ENCODE peak calls at places on chromosomes 6 and 20, in four cellular contexts. One of them, this sample, is unnamed.

GRCh38 chr6:167828325-167828956 is 1.7 kb downstream of the AFDN start:
- DNase-seq in astrocyte of the spinal cord: no peak
- DNase-seq in keratinocyte: no peak
- DNase-seq in GM20000: no peak
- DNase-seq in this sample: no peak

GRCh38 chr20:6924681-6925080 is 157.2 kb downstream of the BMP2 start:
- DNase-seq in GM20000: no peak
- DNase-seq in astrocyte of the spinal cord: no peak
- DNase-seq in keratinocyte: no peak
- DNase-seq in this sample: no peak

GRCh38 chr20:52972965-52973819 is 1.0 kb downstream of the TSHZ2 start:
- DNase-seq in keratinocyte: no peak
- DNase-seq in GM20000: no peak
- DNase-seq in astrocyte of the spinal cord: no peak
- DNase-seq in this sample: no peak

GRCh38 chr6:97294451-97294850 is 11.4 kb upstream of the MMS22L start:
- DNase-seq in astrocyte of the spinal cord: peak; percentile 29
- DNase-seq in keratinocyte: no peak
- DNase-seq in GM20000: no peak
- DNase-seq in this sample: no peak

GRCh38 chr20:496126-496696 is 33.9 kb upstream of the TBC1D20 start:
- DNase-seq in astrocyte of the spinal cord: no peak
- DNase-seq in keratinocyte: no peak
- DNase-seq in GM20000: no peak
- DNase-seq in this sample: no peak

GRCh38 chr20:49460916-49461315 is 21.6 kb downstream of the KCNB1 start:
- DNase-seq in astrocyte of the spinal cord: peak; percentile 3
- DNase-seq in keratinocyte: no peak
- DNase-seq in GM20000: no peak
- DNase-seq in this sample: no peak

GRCh38 chr6:106098383-106099234 is 12.5 kb downstream of the PRDM1 start:
- DNase-seq in GM20000: peak; percentile 52
- DNase-seq in astrocyte of the spinal cord: peak; percentile 73
- DNase-seq in keratinocyte: peak; percentile 66
- DNase-seq in this sample: peak; percentile 86

GRCh38 chr6:145562771-145563615 is 172.3 kb downstream of the EPM2A start:
- DNase-seq in GM20000: no peak
- DNase-seq in astrocyte of the spinal cord: no peak
- DNase-seq in keratinocyte: no peak
- DNase-seq in this sample: no peak

GRCh38 chr6:153131037-153131981 is at the start of gene RGS17:
- DNase-seq in astrocyte of the spinal cord: peak; percentile 80
- DNase-seq in GM20000: peak; percentile 90
- DNase-seq in keratinocyte: no peak
- DNase-seq in this sample: peak; percentile 16

GRCh38 chr6:18342223-18342622 is 44.9 kb upstream of the RNF144B start:
- DNase-seq in GM20000: no peak
- DNase-seq in keratinocyte: peak; percentile 85
- DNase-seq in astrocyte of the spinal cord: no peak
- DNase-seq in this sample: no peak

GRCh38 chr20:2521369-2522305 is 12.9 kb upstream of the ZNF343 start:
- DNase-seq in GM20000: peak; percentile 57
- DNase-seq in keratinocyte: no peak
- DNase-seq in astrocyte of the spinal cord: peak; percentile 49
- DNase-seq in this sample: peak; percentile 41

GRCh38 chr6:39059496-39060310 is 11.1 kb downstream of the GLP1R start:
- DNase-seq in astrocyte of the spinal cord: no peak
- DNase-seq in keratinocyte: no peak
- DNase-seq in GM20000: no peak
- DNase-seq in this sample: no peak

GRCh38 chr20:31675828-31676533 is 38.3 kb downstream of the COX4I2 start:
- DNase-seq in keratinocyte: no peak
- DNase-seq in GM20000: peak; percentile 47
- DNase-seq in astrocyte of the spinal cord: no peak
- DNase-seq in this sample: no peak

GRCh38 chr20:10643560-10643873 is 30.3 kb downstream of the JAG1 start:
- DNase-seq in GM20000: no peak
- DNase-seq in astrocyte of the spinal cord: no peak
- DNase-seq in keratinocyte: no peak
- DNase-seq in this sample: no peak

GRCh38 chr20:43798591-43799149 is 71.9 kb upstream of the GTSF1L start:
- DNase-seq in keratinocyte: no peak
- DNase-seq in GM20000: no peak
- DNase-seq in astrocyte of the spinal cord: no peak
- DNase-seq in this sample: no peak

GRCh38 chr20:46342451-46343357 is 34.4 kb upstream of the CDH22 start:
- DNase-seq in astrocyte of the spinal cord: no peak
- DNase-seq in keratinocyte: no peak
- DNase-seq in GM20000: no peak
- DNase-seq in this sample: no peak

GRCh38 chr6:36615018-36615761 is 21.0 kb downstream of the SRSF3 start:
- DNase-seq in keratinocyte: no peak
- DNase-seq in GM20000: peak; percentile 41
- DNase-seq in astrocyte of the spinal cord: peak; percentile 64
- DNase-seq in this sample: no peak

GRCh38 chr6:30446259-30446658 is 43.0 kb upstream of the HLA-E start:
- DNase-seq in astrocyte of the spinal cord: no peak
- DNase-seq in keratinocyte: no peak
- DNase-seq in GM20000: no peak
- DNase-seq in this sample: no peak

GRCh38 chr6:30444451-30444742 is 44.9 kb upstream of the HLA-E start:
- DNase-seq in keratinocyte: no peak
- DNase-seq in astrocyte of the spinal cord: no peak
- DNase-seq in GM20000: no peak
- DNase-seq in this sample: no peak

GRCh38 chr6:30450548-30450907 is 38.8 kb upstream of the HLA-E start:
- DNase-seq in keratinocyte: no peak
- DNase-seq in GM20000: no peak
- DNase-seq in astrocyte of the spinal cord: no peak
- DNase-seq in this sample: no peak

GRCh38 chr6:30443657-30444450 is 45.5 kb upstream of the HLA-E start:
- DNase-seq in astrocyte of the spinal cord: peak; percentile 26
- DNase-seq in GM20000: no peak
- DNase-seq in keratinocyte: no peak
- DNase-seq in this sample: no peak

DNA sequence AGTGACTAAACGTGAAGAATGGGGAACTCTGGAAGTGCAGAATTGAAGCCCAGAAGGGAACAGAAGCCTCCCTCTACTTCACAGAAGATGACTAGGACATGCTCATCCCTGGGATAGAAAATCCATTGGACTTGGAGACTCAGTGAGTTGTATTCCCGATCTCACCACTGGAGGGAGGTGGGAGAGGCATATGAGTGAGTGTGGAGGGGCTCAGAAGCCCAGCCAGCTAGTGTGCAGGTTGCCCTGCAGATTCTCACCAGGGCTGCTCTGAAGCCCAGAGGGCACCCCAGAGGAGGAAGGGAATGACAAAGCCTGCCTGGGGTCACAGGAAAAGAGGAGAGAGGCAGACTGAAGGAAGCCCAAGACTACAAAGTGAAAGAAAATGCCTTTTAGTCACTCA is 42.1 kb upstream of the HLA-E start:
- DNase-seq in keratinocyte: no peak
- DNase-seq in astrocyte of the spinal cord: peak; percentile 10
- DNase-seq in GM20000: no peak
- DNase-seq in this sample: no peak
- TF ChIP-seq CTCF in keratinocyte: peak; percentile 40
- TF ChIP-seq CTCF in astrocyte of the spinal cord: peak; percentile 47
- TF ChIP-seq CTCF in GM20000: no peak
- TF ChIP-seq CTCF in this sample: no peak

GRCh38 chr6:166715065-166715464 is 88.0 kb upstream of the RPS6KA2 start:
- DNase-seq in astrocyte of the spinal cord: no peak
- DNase-seq in keratinocyte: no peak
- DNase-seq in GM20000: no peak
- DNase-seq in this sample: no peak
- TF ChIP-seq CTCF in astrocyte of the spinal cord: no peak
- TF ChIP-seq CTCF in keratinocyte: no peak
- TF ChIP-seq CTCF in GM20000: no peak
- TF ChIP-seq CTCF in this sample: no peak

GRCh38 chr6:135497412-135498177 is at the start of gene AHI1:
- DNase-seq in astrocyte of the spinal cord: peak; percentile 96
- DNase-seq in keratinocyte: peak; percentile 26
- DNase-seq in GM20000: peak; percentile 93
- DNase-seq in this sample: peak; percentile 95
- TF ChIP-seq CTCF in astrocyte of the spinal cord: no peak
- TF ChIP-seq CTCF in keratinocyte: no peak
- TF ChIP-seq CTCF in GM20000: no peak
- TF ChIP-seq CTCF in this sample: peak; percentile 41

GRCh38 chr6:44352259-44352658 is 9.8 kb downstream of the SPATS1 start:
- DNase-seq in GM20000: no peak
- DNase-seq in keratinocyte: no peak
- DNase-seq in astrocyte of the spinal cord: no peak
- DNase-seq in this sample: no peak

GRCh38 chr6:44353336-44353735 is 10.9 kb downstream of the SPATS1 start:
- DNase-seq in keratinocyte: no peak
- DNase-seq in astrocyte of the spinal cord: no peak
- DNase-seq in GM20000: no peak
- DNase-seq in this sample: peak; percentile 18

GRCh38 chr6:44355640-44356039 is 13.2 kb downstream of the SPATS1 start:
- DNase-seq in astrocyte of the spinal cord: no peak
- DNase-seq in GM20000: no peak
- DNase-seq in keratinocyte: no peak
- DNase-seq in this sample: no peak

GRCh38 chr6:44359973-44360372 is 17.5 kb downstream of the SPATS1 start:
- DNase-seq in astrocyte of the spinal cord: no peak
- DNase-seq in GM20000: no peak
- DNase-seq in keratinocyte: no peak
- DNase-seq in this sample: no peak

DNA sequence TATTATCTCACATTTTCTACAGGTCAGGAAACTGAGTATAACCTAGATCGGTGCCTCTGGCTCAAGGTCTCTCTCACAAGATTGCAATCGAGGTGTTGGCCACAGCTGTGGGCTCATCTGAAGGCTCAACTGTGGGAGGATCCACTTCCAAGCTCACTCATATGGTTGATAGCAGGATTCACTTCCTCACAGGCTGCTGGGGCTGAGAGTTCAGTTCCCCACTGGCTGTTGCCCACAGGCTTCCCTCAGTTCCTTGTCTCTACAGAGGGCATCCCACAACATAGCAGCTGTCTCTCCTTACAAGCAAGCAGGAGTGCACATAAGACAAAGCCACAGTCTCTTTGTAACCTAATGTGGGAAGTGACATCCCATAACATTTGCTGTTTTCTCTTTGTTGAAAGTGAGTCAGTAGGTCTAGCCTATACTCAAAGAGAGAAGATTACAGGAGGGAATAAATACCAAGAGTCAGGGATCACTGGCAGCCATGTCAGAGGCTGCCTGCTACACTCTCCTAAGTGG is 14.0 kb downstream of the SPATS1 start:
- DNase-seq in GM20000: no peak
- DNase-seq in keratinocyte: no peak
- DNase-seq in astrocyte of the spinal cord: no peak
- DNase-seq in this sample: no peak
- TF ChIP-seq CTCF in GM20000: no peak
- TF ChIP-seq CTCF in keratinocyte: no peak
- TF ChIP-seq CTCF in astrocyte of the spinal cord: no peak
- TF ChIP-seq CTCF in this sample: no peak